ENCODE peak calls at places on chromosomes 3 and 15, in six cellular contexts. M, Q, B, G, R and N are unnamed samples.

GRCh38 chr3:153495422-153495821 is 333.4 kb downstream of the RAP2B start:
- DNase-seq in B (no peak), R (no peak), M (no peak), G (no peak), Q (no peak), N (no peak)

GRCh38 chr15:70127288-70127746 is 29.6 kb upstream of the TLE3 start:
- DNase-seq in B (no peak), R (peak), G (no peak), M (no peak), Q (no peak), N (no peak)

GRCh38 chr3:55441499-55441898 is 45.6 kb downstream of the WNT5A start:
- DNase-seq in G (no peak), B (no peak), R (no peak), Q (no peak), M (no peak), N (no peak)

GRCh38 chr15:63104727-63105126 is 16.9 kb upstream of the LACTB start:
- DNase-seq in Q (no peak), M (no peak), B (no peak), G (no peak), R (no peak), N (no peak)

GRCh38 chr3:54939591-54940300 is 11.9 kb upstream of the LRTM1 start:
- DNase-seq in Q (no peak), R (no peak), M (no peak), B (no peak), G (no peak), N (no peak)

GRCh38 chr15:62112616-62113593 is 46.1 kb downstream of the C2CD4A start:
- DNase-seq in Q (no peak), B (no peak), M (peak), R (peak), G (no peak), N (no peak)

GRCh38 chr3:64889991-64890390 is 202.2 kb upstream of the ADAMTS9 start:
- DNase-seq in G (no peak), M (no peak), R (no peak), B (peak), Q (no peak), N (peak)

GRCh38 chr3:71078199-71078598 is 505.3 kb downstream of the FOXP1 start:
- DNase-seq in M (no peak), Q (no peak), R (no peak), G (no peak), B (no peak), N (no peak)

GRCh38 chr3:182323898-182324297 is 469.4 kb upstream of the ATP11B start:
- DNase-seq in Q (no peak), R (no peak), G (no peak), B (no peak), M (no peak), N (no peak)

GRCh38 chr3:129526121-129526900 is 2.1 kb upstream of the RHO start:
- DNase-seq in G (peak), B (no peak), M (no peak), R (peak), Q (no peak), N (no peak)

GRCh38 chr3:167350245-167350862 is 29.7 kb downstream of the ZBBX start:
- DNase-seq in B (peak), R (peak), Q (no peak), G (no peak), M (peak), N (no peak)

GRCh38 chr3:193830791-193831191 is 237.8 kb downstream of the OPA1 start:
- DNase-seq in R (no peak), G (no peak), Q (no peak), M (peak), B (no peak), N (no peak)

GRCh38 chr3:132006605-132007204 is 28.1 kb downstream of the CPNE4 start:
- DNase-seq in G (no peak), B (peak), Q (peak), R (peak), M (peak), N (peak)

GRCh38 chr3:66483006-66483928 is 17.6 kb downstream of the LRIG1 start:
- DNase-seq in Q (no peak), G (peak), M (no peak), R (peak), B (no peak), N (no peak)

GRCh38 chr15:33089878-33090757 is 104.4 kb downstream of the FMN1 start:
- DNase-seq in B (no peak), M (peak), R (peak), Q (no peak), G (no peak), N (no peak)

GRCh38 chr15:37709669-37710068 is 224.8 kb upstream of the TMCO5A start:
- DNase-seq in M (no peak), B (no peak), R (no peak), Q (no peak), G (no peak), N (no peak)

GRCh38 chr15:27549796-27550195 is 549.3 kb downstream of the OCA2 start:
- DNase-seq in R (no peak), G (no peak), B (no peak), Q (no peak), M (no peak), N (no peak)

GRCh38 chr3:183548262-183548769 is 7.2 kb downstream of the KLHL6 start:
- DNase-seq in Q (no peak), M (peak), B (peak), R (peak), G (no peak), N (no peak)

GRCh38 chr15:89121414-89121813 is 33.2 kb downstream of the ABHD2 start:
- DNase-seq in R (peak), G (no peak), B (no peak), M (peak), Q (no peak), N (no peak)

GRCh38 chr3:169573129-169573528 is 90.4 kb downstream of the MECOM start:
- DNase-seq in M (no peak), B (no peak), G (no peak), Q (no peak), R (no peak), N (no peak)

GRCh38 chr3:46722443-46722842 is 4.8 kb upstream of the PRSS50 start:
- DNase-seq in Q (no peak), M (no peak), R (no peak), B (no peak), G (no peak), N (no peak)

GRCh38 chr3:193046369-193046768 is 128.7 kb upstream of the MB21D2 start:
- DNase-seq in B (no peak), G (no peak), R (no peak), Q (no peak), M (no peak), N (no peak)

GRCh38 chr15:53473435-53473834 is 286.0 kb downstream of the WDR72 start:
- DNase-seq in B (no peak), M (no peak), R (no peak), G (no peak), Q (no peak), N (no peak)

GRCh38 chr3:182999767-183000166 is 19.4 kb upstream of the DCUN1D1 start:
- DNase-seq in G (no peak), B (no peak), Q (no peak), M (no peak), R (no peak), N (no peak)

GRCh38 chr15:43748376-43748775 is 2.1 kb downstream of the PDIA3 start:
- DNase-seq in G (peak), Q (no peak), R (no peak), M (peak), B (no peak), N (no peak)

GRCh38 chr3:177800565-177800964 is 603.3 kb upstream of the TBL1XR1 start:
- DNase-seq in Q (no peak), R (no peak), B (no peak), M (no peak), G (no peak), N (no peak)

GRCh38 chr3:81484532-81484931 is 276.9 kb downstream of the GBE1 start:
- DNase-seq in Q (no peak), G (no peak), R (no peak), B (no peak), M (no peak), N (no peak)

GRCh38 chr3:22263042-22263441 is 512.0 kb upstream of the ZNF385D start:
- DNase-seq in R (no peak), Q (no peak), B (no peak), G (no peak), M (peak), N (no peak)

GRCh38 chr15:67107014-67107812 is 41.8 kb downstream of the SMAD3 start:
- DNase-seq in R (peak), Q (no peak), M (peak), B (no peak), G (no peak), N (no peak)

GRCh38 chr15:67124111-67124510 is 58.7 kb downstream of the SMAD3 start:
- DNase-seq in Q (no peak), R (no peak), M (no peak), G (no peak), B (no peak), N (no peak)

GRCh38 chr15:36335659-36336058 is 243.8 kb upstream of the CDIN1 start:
- DNase-seq in B (no peak), R (no peak), G (no peak), M (no peak), Q (no peak), N (no peak)

GRCh38 chr3:165056510-165056909 is 21.8 kb downstream of the SI start:
- DNase-seq in G (no peak), B (no peak), Q (no peak), R (no peak), M (no peak), N (no peak)

GRCh38 chr3:72100626-72101187 is 315.8 kb upstream of the PROK2 start:
- DNase-seq in R (peak), M (peak), B (peak), G (peak), Q (peak), N (peak)

GRCh38 chr3:71395927-71396695 is 187.4 kb downstream of the FOXP1 start:
- DNase-seq in R (peak), M (no peak), B (no peak), Q (no peak), G (no peak), N (no peak)

GRCh38 chr15:98812711-98813441 is 164.5 kb downstream of the IGF1R start:
- DNase-seq in R (peak), G (no peak), B (no peak), Q (no peak), M (no peak), N (no peak)

GRCh38 chr3:186790261-186790981 is 7.0 kb downstream of the EIF4A2 start:
- DNase-seq in R (no peak), M (no peak), B (no peak), Q (no peak), G (peak), N (no peak)

GRCh38 chr3:89232155-89232554 is 124.7 kb downstream of the EPHA3 start:
- DNase-seq in B (no peak), G (no peak), Q (no peak), M (no peak), R (no peak), N (no peak)

GRCh38 chr3:119420196-119420595 is 43.2 kb downstream of the TMEM39A start:
- DNase-seq in B (peak), R (no peak), Q (no peak), G (no peak), M (no peak), N (no peak)
- TF ChIP-seq CTCF in B (no peak), R (no peak), Q (no peak), G (no peak), M (no peak), N (no peak)

DNA sequence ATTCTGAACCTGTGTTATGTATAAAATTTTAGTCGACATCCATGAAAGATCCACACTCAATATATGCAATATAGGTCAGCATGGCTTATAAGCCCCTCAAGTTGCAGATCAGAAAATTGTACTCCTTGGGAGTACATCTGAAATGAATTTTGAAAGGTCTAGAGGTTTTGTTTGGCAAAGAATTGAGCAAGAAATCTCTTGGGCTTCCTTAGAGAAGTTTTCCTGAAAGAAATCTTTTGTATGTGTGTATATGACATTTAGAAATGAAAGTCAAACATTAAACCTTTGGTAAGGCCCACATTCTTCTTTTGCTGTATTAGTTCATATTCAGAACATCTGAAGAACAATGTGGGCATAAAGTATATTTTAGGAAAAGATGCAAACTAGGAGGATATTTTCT is 1006.6 kb downstream of the NAALADL2 start:
- DNase-seq in Q (no peak), B (no peak), R (no peak), G (no peak), M (no peak), N (no peak)
- TF ChIP-seq CTCF in Q (no peak), B (no peak), R (no peak), G (no peak), M (no peak), N (no peak)

GRCh38 chr3:123365450-123366143 is 83.3 kb downstream of the ADCY5 start:
- DNase-seq in G (no peak), B (peak), M (peak), Q (no peak), R (peak), N (peak)
- TF ChIP-seq CTCF in G (no peak), B (peak), M (peak), Q (peak), R (peak), N (peak)

GRCh38 chr3:69451594-69451993 is 65.7 kb upstream of the FRMD4B start:
- DNase-seq in R (no peak), B (no peak), G (no peak), Q (no peak), M (no peak), N (no peak)
- TF ChIP-seq CTCF in R (no peak), B (peak), G (no peak), Q (peak), M (no peak), N (peak)

GRCh38 chr3:115098354-115099073 is 48.6 kb downstream of the ZBTB20 start:
- DNase-seq in B (no peak), R (no peak), G (no peak), Q (no peak), M (no peak), N (no peak)

GRCh38 chr3:115099115-115099884 is 47.8 kb downstream of the ZBTB20 start:
- DNase-seq in M (no peak), Q (no peak), R (no peak), B (no peak), G (no peak), N (no peak)

GRCh38 chr3:115100806-115101205 is 46.3 kb downstream of the ZBTB20 start:
- DNase-seq in G (no peak), Q (no peak), R (no peak), B (no peak), M (no peak), N (no peak)

GRCh38 chr3:115095236-115095635 is 51.9 kb downstream of the ZBTB20 start:
- DNase-seq in B (no peak), M (no peak), R (no peak), Q (no peak), G (no peak), N (no peak)

GRCh38 chr3:115100172-115100571 is 46.9 kb downstream of the ZBTB20 start:
- DNase-seq in M (no peak), R (peak), Q (no peak), G (peak), B (no peak), N (no peak)
- TF ChIP-seq CTCF in M (no peak), R (no peak), Q (no peak), G (no peak), B (no peak), N (no peak)

DNA sequence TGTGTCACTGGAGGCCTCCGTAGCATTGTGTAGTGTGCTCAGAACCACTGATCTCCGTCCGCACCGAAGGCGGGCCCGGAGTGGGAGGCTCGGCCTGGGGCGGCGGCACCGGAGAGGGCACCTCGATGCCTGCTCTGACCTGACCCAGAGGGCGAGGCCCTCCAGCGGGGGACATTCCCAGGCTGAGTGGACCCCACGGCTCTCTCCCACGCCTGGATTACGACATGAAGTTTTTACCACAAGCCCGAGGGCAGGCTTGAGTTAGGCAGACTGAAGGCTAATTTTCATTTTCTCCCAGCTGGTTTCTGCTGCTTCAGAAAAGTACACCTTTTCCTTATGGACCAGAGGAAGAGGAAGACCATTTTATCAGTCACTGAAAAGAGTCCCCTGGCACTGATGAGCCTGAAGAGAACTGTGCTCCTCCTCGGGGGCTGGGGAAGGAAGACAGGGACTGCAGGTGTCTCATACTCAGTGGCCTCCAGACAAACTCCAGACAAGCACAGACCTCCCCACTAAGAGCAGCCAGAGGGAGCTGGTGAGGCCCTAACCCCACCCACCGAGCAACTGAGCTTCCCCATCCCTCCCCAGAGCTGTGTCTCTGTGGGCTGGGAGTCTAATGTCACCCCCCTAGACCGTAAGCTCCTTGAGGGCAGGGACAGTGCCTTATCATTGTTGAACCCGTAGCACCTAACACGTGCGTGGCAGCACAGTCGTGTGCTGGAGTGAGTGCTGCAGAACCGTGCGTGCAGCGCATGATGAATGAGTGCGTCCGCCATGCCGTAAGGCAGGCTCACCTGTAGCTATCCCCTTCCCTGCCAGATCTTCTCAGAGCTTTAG is 74.5 kb upstream of the BLM start:
- DNase-seq in B (no peak), Q (no peak), G (no peak), M (no peak), R (no peak), N (no peak)
- TF ChIP-seq CTCF in B (no peak), Q (no peak), G (no peak), M (no peak), R (no peak), N (no peak)